ENCODE peak calls at places on chromosomes 3 and 15, in five cellular contexts. R, A, D, T and X are unnamed samples.

GRCh38 chr15:35013370-35013769 is 25.3 kb upstream of the ZNF770 start:
- DNase-seq in A (no peak), R (peak; percentile 9), T (peak; percentile 6), D (no peak), X (no peak)

GRCh38 chr3:45078910-45079522 is 52.9 kb downstream of the CLEC3B start:
- DNase-seq in D (no peak), A (peak; percentile 34), T (no peak), R (no peak), X (no peak)

GRCh38 chr3:113079532-113079931 is 88.7 kb downstream of the GTPBP8 start:
- DNase-seq in T (no peak), D (no peak), A (no peak), R (no peak), X (no peak)

GRCh38 chr3:157921271-157921670 is 184.9 kb downstream of the SHOX2 start:
- DNase-seq in A (no peak), R (no peak), D (no peak), T (no peak), X (no peak)

GRCh38 chr3:138078901-138079344 is 36.5 kb downstream of the DZIP1L start:
- DNase-seq in D (peak; percentile 91), A (peak; percentile 96), R (peak; percentile 96), T (peak; percentile 98), X (no peak)

GRCh38 chr3:196641278-196642058 is 2.0 kb downstream of the NRROS start:
- DNase-seq in A (no peak), D (no peak), T (no peak), R (no peak), X (no peak)

GRCh38 chr3:130992344-130992743 is 34.3 kb downstream of the ASTE1 start:
- DNase-seq in T (no peak), R (no peak), A (no peak), D (no peak), X (no peak)

GRCh38 chr3:192772495-192772894 is 45.2 kb upstream of the FGF12 start:
- DNase-seq in R (no peak), D (peak; percentile 20), A (peak; percentile 22), T (peak; percentile 54), X (peak; percentile 36)

GRCh38 chr15:60074181-60074885 is 70.2 kb downstream of the FOXB1 start:
- DNase-seq in D (no peak), R (peak; percentile 41), A (peak; percentile 62), T (peak; percentile 24), X (peak; percentile 37)

GRCh38 chr3:49411550-49411967 is 217 bp downstream of the RHOA start:
- DNase-seq in R (no peak), A (no peak), D (no peak), T (no peak), X (peak; percentile 73)
- TF ChIP-seq CTCF in R (no peak), A (no peak), D (no peak), T (no peak), X (no peak)

GRCh38 chr3:162770556-162770955 is 1273.9 kb downstream of the OTOL1 start:
- DNase-seq in T (no peak), R (no peak), A (no peak), D (no peak), X (no peak)

GRCh38 chr3:162780313-162780712 is 1283.7 kb downstream of the OTOL1 start:
- DNase-seq in A (peak; percentile 9), T (peak; percentile 25), D (no peak), R (no peak), X (no peak)

GRCh38 chr3:162774613-162775100 is 1278.0 kb downstream of the OTOL1 start:
- DNase-seq in D (no peak), A (no peak), T (no peak), R (no peak), X (no peak)

GRCh38 chr3:162777118-162777517 is 1280.5 kb downstream of the OTOL1 start:
- DNase-seq in A (no peak), R (no peak), D (no peak), T (no peak), X (no peak)

DNA sequence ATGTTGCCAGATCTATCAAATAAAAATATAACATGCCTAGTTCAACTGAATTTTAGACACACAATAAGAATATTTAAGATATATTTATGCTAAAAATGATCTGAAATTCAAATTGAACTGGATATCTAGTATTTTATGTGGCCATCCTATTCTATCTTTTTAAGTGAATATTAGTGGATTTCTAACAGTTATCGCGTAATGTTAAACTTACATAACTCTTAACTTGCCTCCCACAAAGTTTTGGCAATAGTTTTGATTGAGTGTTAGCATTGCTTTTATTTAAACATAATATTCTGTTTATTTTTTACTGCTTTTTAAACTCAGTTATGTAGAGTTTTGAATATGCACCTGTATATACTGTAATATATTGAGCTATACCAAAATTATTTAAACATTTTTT is 1279.5 kb downstream of the OTOL1 start:
- DNase-seq in D (no peak), R (no peak), A (no peak), T (no peak), X (no peak)
- TF ChIP-seq CTCF in D (no peak), R (no peak), A (no peak), T (no peak), X (no peak)

GRCh38 chr3:147197739-147198138 is 208.6 kb downstream of the ZIC4 start:
- DNase-seq in T (no peak), D (no peak), R (no peak), A (no peak), X (no peak)

GRCh38 chr3:147189016-147189415 is 217.3 kb downstream of the ZIC4 start:
- DNase-seq in D (no peak), T (no peak), R (no peak), A (peak; percentile 36), X (no peak)

GRCh38 chr3:147195896-147196295 is 210.4 kb downstream of the ZIC4 start:
- DNase-seq in D (peak; percentile 11), A (no peak), R (peak; percentile 10), T (no peak), X (no peak)

GRCh38 chr3:147187687-147188086 is 218.7 kb downstream of the ZIC4 start:
- DNase-seq in T (no peak), R (no peak), D (no peak), A (no peak), X (no peak)

DNA sequence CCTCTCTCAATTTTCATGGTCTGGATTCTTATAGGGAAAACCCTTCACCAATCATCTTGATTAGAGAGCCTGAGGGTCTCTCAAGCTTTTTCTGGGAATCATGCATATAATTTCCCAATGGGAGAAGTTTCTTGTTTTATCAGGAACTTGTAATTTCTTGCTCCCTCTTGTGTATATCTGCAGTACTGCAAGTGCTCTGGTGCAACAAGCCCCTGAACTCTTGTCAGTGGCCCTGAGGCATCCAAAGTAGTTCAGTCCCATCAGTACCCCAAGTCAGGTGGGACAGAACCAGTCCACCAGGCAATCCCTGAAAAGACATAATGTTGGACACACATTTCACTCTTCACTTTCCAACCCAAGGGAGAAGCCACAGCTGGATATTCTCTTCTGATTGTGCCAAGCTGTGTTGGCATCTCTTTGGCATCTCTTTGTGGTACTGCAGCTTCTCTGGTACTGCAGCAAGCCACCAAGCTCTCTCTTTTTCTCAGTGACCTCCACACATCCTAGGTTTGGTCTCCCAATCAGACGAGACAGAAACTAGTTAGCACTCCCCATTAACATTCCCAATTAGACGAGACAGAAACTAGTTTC is 214.5 kb downstream of the ZIC4 start:
- DNase-seq in T (peak; percentile 68), R (peak; percentile 48), A (peak; percentile 52), D (peak; percentile 52), X (peak; percentile 45)
- TF ChIP-seq CTCF in T (peak; percentile 85), R (peak; percentile 84), A (peak; percentile 86), D (peak; percentile 80), X (peak; percentile 81)

DNA sequence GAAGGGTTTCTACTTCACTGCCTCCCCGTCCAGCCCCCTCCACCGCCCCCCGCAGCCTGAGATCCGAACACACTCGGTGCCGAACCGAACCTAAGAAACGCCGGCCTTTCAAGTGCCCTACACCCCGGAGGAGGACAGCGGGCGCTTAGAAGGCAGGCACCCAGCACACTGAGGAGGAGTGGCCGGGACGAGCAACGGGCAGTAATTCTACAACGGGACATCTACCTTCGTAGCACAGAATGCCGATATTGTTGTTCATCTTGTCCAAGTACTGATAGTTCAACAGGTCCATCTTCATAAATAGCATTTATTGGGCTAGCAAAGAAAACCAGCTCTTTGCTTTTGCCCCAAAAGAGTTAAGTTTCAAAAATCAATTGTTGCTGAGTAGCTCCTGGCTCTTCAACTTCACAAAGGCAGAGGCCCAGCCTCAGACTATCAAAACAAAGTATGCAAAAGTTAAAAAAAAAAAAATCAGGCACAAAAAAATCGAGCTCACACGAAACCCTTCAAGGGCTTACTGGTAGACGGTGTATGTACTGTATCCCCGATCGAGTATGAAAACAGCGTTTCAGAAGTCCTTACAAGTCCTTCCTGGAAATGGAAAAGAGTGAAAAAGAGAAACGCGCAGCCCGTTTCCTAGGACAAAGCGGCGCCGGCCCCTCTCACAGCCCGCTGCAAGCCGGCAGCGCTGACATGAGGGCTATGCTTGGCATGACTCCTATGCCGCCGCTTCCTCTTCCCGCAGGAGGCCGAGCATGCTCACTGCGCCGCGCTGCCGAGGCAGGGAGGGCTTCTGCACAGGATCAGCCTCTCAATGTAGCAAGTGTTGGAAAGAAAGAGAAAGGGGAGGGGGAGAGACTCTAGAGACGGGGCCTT is at the start of gene VGLL4:
- DNase-seq in R (peak; percentile 83), D (peak; percentile 61), T (peak; percentile 85), A (peak; percentile 94), X (peak; percentile 84)
- TF ChIP-seq CTCF in R (no peak), D (peak; percentile 17), T (peak; percentile 38), A (no peak), X (no peak)

GRCh38 chr3:170189396-170190256 is 8.1 kb upstream of the PHC3 start:
- DNase-seq in R (no peak), A (no peak), T (no peak), D (no peak), X (no peak)
- TF ChIP-seq CTCF in R (no peak), A (no peak), T (no peak), D (no peak), X (no peak)

DNA sequence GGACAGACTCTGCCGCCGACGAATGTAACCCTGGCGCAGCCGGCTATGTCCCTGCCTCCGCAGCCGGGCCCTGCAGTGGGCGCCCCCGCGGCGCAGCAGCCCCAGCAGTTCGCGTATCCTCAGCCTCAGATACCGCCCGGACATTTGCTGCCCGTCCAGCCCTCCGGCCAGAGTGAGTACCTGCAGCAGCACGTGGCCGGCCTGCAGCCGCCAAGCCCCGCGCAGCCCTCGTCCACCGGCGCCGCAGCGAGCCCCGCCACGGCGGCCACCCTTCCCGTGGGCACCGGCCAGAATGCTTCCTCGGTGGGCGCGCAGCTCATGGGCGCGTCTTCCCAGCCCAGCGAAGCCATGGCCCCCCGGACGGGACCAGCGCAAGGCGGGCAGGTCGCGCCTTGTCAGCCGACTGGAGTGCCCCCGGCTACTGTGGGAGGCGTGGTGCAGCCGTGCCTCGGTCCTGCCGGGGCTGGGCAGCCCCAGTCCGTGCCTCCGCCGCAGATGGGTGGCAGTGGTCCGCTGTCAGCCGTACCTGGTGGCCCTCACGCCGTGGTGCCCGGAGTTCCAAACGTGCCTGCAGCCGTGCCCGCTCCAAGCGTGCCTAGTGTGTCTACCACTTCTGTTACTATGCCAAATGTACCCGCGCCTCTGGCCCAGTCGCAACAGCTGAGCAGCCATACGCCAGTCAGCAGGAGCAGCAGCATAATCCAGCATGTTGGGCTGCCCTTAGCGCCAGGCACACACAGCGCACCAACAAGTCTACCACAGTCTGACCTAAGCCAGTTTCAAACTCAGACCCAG is 2.4 kb downstream of the TSC22D2 start:
- DNase-seq in R (no peak), D (no peak), A (peak; percentile 20), T (no peak), X (peak; percentile 27)
- TF ChIP-seq CTCF in R (no peak), D (no peak), A (no peak), T (no peak), X (peak; percentile 3)